ENCODE peak calls at places on chromosomes 5 and 9, in four cellular contexts. M, Y, J and O are unnamed samples.

GRCh38 chr9:136309101-136309801 is 5.4 kb upstream of the CCDC187 start:
- DNase-seq in M (peak; percentile 21), Y (no peak), J (no peak), O (no peak)

GRCh38 chr5:141680751-141681201 is 1.3 kb downstream of the ARAP3 start:
- DNase-seq in M (no peak), Y (no peak), J (no peak), O (peak; percentile 19)

GRCh38 chr9:124132671-124133147 is 121.1 kb downstream of the LHX2 start:
- DNase-seq in M (no peak), Y (no peak), J (no peak), O (no peak)

GRCh38 chr5:62812653-62813329 is 234.2 kb downstream of the LRRC70 start:
- DNase-seq in M (no peak), Y (no peak), J (no peak), O (no peak)

GRCh38 chr5:3265936-3266335 is 329.7 kb upstream of the IRX1 start:
- DNase-seq in M (no peak), Y (no peak), J (peak; percentile 20), O (no peak)

GRCh38 chr9:111276723-111277122 is 53.3 kb downstream of the OR2K2 start:
- DNase-seq in M (no peak), Y (no peak), J (no peak), O (no peak)

GRCh38 chr5:76663573-76663972 is 40.4 kb upstream of the F2RL2 start:
- DNase-seq in M (no peak), Y (no peak), J (no peak), O (no peak)

GRCh38 chr5:101520417-101520816 is 617.3 kb upstream of the ST8SIA4 start:
- DNase-seq in M (no peak), Y (no peak), J (no peak), O (no peak)

GRCh38 chr9:18379073-18379811 is 94.7 kb upstream of the ADAMTSL1 start:
- DNase-seq in M (peak; percentile 95), Y (peak; percentile 50), J (no peak), O (no peak)

GRCh38 chr5:30040483-30041116 is 1152.9 kb upstream of the CDH6 start:
- DNase-seq in M (peak; percentile 4), Y (no peak), J (no peak), O (no peak)

DNA sequence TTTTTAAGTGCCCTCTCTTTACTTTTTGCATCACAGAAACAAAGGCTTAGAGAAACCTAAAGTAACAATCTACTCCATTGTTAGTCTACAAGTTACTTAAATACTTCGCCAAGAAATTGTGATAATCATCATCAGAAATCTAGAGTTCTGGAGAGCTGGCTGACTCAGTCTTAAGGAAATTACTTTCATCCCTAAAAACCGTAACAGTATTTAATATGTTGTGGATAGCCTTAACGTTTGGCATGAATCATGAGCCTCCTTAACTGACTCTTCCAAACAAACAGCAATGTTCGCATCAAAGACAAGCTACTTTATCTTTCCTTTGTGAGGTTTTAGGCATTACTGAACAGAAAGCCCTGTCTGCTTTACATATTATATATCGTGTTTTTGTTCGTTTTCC is 128.7 kb downstream of the NIPBL start:
- DNase-seq in M (no peak), Y (peak; percentile 30), J (no peak), O (no peak)
- H3K36me3 ChIP-seq in M (peaks cover 4% of the 10 kb centered on the region), Y (peaks cover 2% of the 10 kb centered on the region), J (peaks cover 10% of the 10 kb centered on the region), O (no peaks in the 10 kb centered on the region)

GRCh38 chr5:171162602-171163001 is 146.4 kb upstream of the TLX3 start:
- DNase-seq in M (peak; percentile 20), Y (no peak), J (no peak), O (no peak)
- TF ChIP-seq CTCF in M (peak; percentile 52), Y (peak; percentile 42), J (no peak), O (no peak)

DNA sequence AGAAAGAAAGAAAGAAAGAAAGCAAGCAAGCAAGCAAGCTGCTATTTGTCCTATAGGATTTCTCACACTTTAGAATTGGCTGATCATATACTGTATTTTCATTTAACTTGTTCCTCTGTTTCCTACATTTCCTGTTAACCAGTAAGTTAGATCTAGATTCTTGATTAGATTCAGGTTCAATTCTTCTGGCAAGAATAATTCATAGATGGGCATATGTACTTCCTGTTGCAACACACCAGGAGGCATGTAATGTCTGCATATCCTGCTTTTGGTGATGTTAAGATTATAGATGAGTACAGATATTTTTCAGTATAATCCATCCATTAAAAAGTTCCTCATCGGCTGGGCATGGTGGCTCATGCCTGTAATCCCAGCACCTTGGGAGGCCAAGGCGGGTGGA is 10.8 kb upstream of the KIF27 start:
- DNase-seq in M (peak; percentile 34), Y (no peak), J (no peak), O (no peak)
- H3K36me3 ChIP-seq in M (no peaks in the 10 kb centered on the region), Y (no peaks in the 10 kb centered on the region), J (no peaks in the 10 kb centered on the region), O (no peaks in the 10 kb centered on the region)

GRCh38 chr9:95316794-95317118 is 753 bp downstream of the FANCC start:
- DNase-seq in M (peak; percentile 42), Y (no peak), J (peak; percentile 76), O (peak; percentile 80)
- TF ChIP-seq CTCF in M (peak; percentile 5), Y (peak; percentile 35), J (no peak), O (no peak)

GRCh38 chr5:178883815-178884430 is 11.8 kb upstream of the ZFP2 start:
- DNase-seq in M (no peak), Y (no peak), J (no peak), O (no peak)
- H3K36me3 ChIP-seq in M (peaks cover 3% of the 10 kb centered on the region), Y (peaks cover 5% of the 10 kb centered on the region), J (peaks cover 10% of the 10 kb centered on the region), O (no peaks in the 10 kb centered on the region)

DNA sequence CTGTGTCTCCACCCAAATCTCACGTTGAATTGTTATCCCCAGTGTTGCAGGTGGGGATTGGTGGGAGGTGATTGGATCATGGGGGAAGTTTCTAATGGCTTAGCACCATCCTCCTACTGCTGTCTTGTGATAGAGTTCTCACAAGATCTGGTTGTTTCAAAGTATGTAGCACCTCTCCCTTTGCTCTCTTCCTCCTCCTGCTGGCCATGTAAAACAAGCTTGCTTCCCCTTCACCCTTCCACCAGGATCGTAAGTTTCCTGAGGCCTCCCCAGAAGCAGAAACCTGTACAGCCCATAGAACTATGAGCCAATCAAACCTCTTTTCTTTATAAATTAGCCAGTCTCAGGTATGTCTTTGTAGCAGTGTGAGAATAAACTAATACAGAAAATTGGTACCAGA is 214.7 kb upstream of the C9orf72 start:
- DNase-seq in M (peak; percentile 43), Y (no peak), J (no peak), O (no peak)
- TF ChIP-seq CTCF in M (peak; percentile 41), Y (no peak), J (no peak), O (no peak)

DNA sequence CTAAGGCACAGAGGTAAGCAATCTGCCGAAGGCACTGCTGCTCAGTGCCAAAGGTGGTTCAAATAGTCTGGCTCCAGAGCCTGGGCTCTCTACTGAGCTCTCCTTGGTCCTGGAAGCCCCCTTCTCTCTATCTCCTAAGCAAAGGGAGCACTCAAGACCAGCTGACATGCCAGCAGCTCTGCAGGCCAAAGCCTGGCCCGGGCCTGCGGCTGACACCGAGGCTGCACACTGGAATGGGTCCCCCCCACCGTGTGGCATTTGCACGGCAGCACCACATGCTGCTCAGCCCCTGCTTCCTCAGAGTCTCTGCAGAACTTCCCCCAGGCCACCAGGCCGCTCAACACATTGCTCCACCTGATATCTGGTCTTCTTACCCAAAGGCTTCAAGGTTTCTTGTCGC is 57.8 kb upstream of the GOLPH3 start:
- DNase-seq in M (no peak), Y (no peak), J (no peak), O (no peak)
- H3K36me3 ChIP-seq in M (peaks cover 7% of the 10 kb centered on the region), Y (peaks cover 6% of the 10 kb centered on the region), J (peaks cover 20% of the 10 kb centered on the region), O (no peaks in the 10 kb centered on the region)